ENCODE peak calls at places on chromosome 18, in nine cellular contexts. X, N, I, S, K, V, E, Q and U are unnamed samples.

GRCh38 chr18:69158949-69159348 is 241.7 kb upstream of the DOK6 start:
- DNase-seq in X (no peak), N (no peak), I (no peak), S (no peak), K (no peak), V (no peak), E (no peak), Q (no peak), U (no peak)

GRCh38 chr18:14970027-14970426 is 222.1 kb downstream of the ANKRD30B start:
- DNase-seq in X (no peak), N (no peak), I (no peak), S (no peak), K (no peak), V (no peak), E (no peak), Q (no peak), U (no peak)

GRCh38 chr18:45026162-45026561 is 345.5 kb downstream of the SETBP1 start:
- DNase-seq in X (no peak), N (no peak), I (no peak), S (no peak), K (no peak), V (no peak), E (no peak), Q (no peak), U (no peak)

GRCh38 chr18:51447351-51447896 is 249.9 kb upstream of the MEX3C start:
- DNase-seq in X (no peak), N (no peak), I (no peak), S (no peak), K (peak), V (peak), E (no peak), Q (no peak), U (no peak)

GRCh38 chr18:23384778-23385736 is 68.0 kb upstream of the RIOK3 start:
- DNase-seq in X (no peak), N (no peak), I (peak), S (no peak), K (no peak), V (no peak), E (no peak), Q (no peak), U (no peak)

GRCh38 chr18:64202229-64202835 is 53.4 kb upstream of the LINC00305 start:
- DNase-seq in X (no peak), N (peak), I (no peak), S (no peak), K (no peak), V (no peak), E (no peak), Q (no peak), U (no peak)

GRCh38 chr18:40577255-40577654 is 1377.8 kb upstream of the PIK3C3 start:
- DNase-seq in X (no peak), N (no peak), I (no peak), S (no peak), K (no peak), V (no peak), E (no peak), Q (no peak), U (no peak)

GRCh38 chr18:37537868-37538525 is 27.6 kb downstream of the CELF4 start:
- DNase-seq in X (peak), N (no peak), I (peak), S (peak), K (peak), V (peak), E (peak), Q (peak), U (peak)

GRCh38 chr18:35041752-35042379 is 653 bp downstream of the MAPRE2 start:
- DNase-seq in X (no peak), N (no peak), I (no peak), S (no peak), K (no peak), V (no peak), E (no peak), Q (no peak), U (no peak)

GRCh38 chr18:58580078-58580477 is 48.8 kb downstream of the ALPK2 start:
- DNase-seq in X (no peak), N (no peak), I (no peak), S (no peak), K (no peak), V (no peak), E (no peak), Q (no peak), U (no peak)

GRCh38 chr18:58230438-58231179 is 186.6 kb downstream of the NEDD4L start:
- DNase-seq in X (no peak), N (no peak), I (peak), S (no peak), K (no peak), V (no peak), E (peak), Q (no peak), U (peak)

GRCh38 chr18:13406049-13406615 is 187.6 kb downstream of the LDLRAD4 start:
- DNase-seq in X (no peak), N (no peak), I (no peak), S (no peak), K (no peak), V (no peak), E (no peak), Q (no peak), U (no peak)
- H3K4me3 ChIP-seq in X (no peak), N (no peak), I (no peak), S (no peak), K (no peak), V (no peak), E (no peak), Q (no peak), U (no peak)

DNA sequence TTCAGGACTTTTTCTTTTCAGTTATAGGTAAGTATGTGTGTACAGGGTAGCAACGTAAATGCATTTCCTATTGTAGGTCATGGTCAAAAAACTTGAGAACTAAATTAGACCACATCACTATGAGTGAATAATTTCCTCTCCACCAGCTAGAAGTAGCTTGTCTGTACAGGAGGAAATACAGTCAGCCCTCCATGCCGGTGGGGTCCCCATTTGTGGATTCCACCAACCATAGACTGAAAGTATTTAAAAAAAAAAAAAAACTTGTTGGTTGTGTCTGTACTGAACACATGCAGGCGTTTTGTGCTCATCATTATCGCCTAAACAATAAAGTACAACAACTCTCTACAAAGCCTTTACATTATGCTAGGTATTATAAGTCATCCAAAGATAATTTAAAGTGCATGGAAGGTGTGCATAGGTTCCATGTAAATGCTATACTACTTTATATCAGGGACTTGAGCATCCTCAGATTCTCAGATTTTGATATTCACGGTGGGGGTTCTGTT is 94.2 kb upstream of the NDUFV2 start:
- DNase-seq in X (no peak), N (no peak), I (no peak), S (no peak), K (no peak), V (no peak), E (no peak), Q (no peak), U (no peak)
- TF ChIP-seq POLR2A in X (no peak), N (no peak), I (no peak), S (no peak), K (no peak), V (no peak), E (no peak), Q (no peak), U (no peak)

GRCh38 chr18:76621184-76621583 is 126.1 kb upstream of the ZNF516 start:
- DNase-seq in X (no peak), N (no peak), I (no peak), S (no peak), K (no peak), V (peak), E (no peak), Q (no peak), U (no peak)

GRCh38 chr18:76621782-76622495 is 126.9 kb upstream of the ZNF516 start:
- DNase-seq in X (no peak), N (no peak), I (no peak), S (no peak), K (no peak), V (peak), E (no peak), Q (no peak), U (peak)

GRCh38 chr18:76620326-76620813 is 125.3 kb upstream of the ZNF516 start:
- DNase-seq in X (no peak), N (peak), I (peak), S (peak), K (peak), V (peak), E (peak), Q (peak), U (peak)

GRCh38 chr18:76618721-76619120 is 123.7 kb upstream of the ZNF516 start:
- DNase-seq in X (no peak), N (no peak), I (no peak), S (no peak), K (no peak), V (no peak), E (no peak), Q (no peak), U (no peak)

GRCh38 chr18:76619342-76620315 is 124.6 kb upstream of the ZNF516 start:
- DNase-seq in X (no peak), N (no peak), I (no peak), S (peak), K (peak), V (peak), E (peak), Q (peak), U (peak)
- H3K27ac ChIP-seq in X (no peak), N (no peak), I (peak), S (peak), K (peak), V (peak), E (peak), Q (peak), U (peak)

DNA sequence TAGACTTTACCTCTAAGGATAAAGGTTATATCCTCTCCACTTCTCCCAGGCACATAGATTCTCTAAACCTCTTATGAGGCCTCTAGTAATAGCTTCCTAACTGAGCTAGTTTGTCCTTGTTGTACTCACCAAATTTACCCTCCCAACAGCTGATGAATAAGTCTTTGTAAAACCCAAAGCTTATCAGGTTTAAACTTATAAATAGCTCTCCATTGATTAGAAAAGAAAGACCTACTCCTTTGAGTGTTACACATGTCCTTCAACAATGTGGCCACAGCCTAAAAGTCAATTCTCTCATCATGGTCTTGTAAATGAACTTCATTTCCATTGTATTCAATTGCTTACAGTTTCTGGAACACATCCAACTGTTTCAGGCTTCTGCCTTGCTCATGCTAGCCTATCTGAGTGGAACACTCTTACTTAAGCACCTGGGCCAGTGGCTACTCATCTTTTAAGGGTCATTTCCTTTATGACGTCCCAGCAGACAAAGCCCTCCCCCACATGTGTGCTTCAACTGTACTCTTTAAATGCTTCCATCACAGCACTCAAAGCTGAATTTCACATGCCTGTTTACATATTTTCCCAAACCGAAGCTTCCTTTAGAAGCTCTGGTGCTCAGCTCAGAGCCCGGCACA is 131.6 kb downstream of the CDH2 start:
- DNase-seq in X (no peak), N (no peak), I (no peak), S (no peak), K (no peak), V (no peak), E (no peak), Q (no peak), U (no peak)
- H3K4me3 ChIP-seq in X (no peak), N (no peak), I (no peak), S (no peak), K (no peak), V (no peak), E (no peak), Q (no peak), U (no peak)

GRCh38 chr18:8142932-8143331 is 466.3 kb upstream of the RAB12 start:
- DNase-seq in X (no peak), N (no peak), I (no peak), S (no peak), K (no peak), V (no peak), E (no peak), Q (no peak), U (no peak)
- TF ChIP-seq POLR2A in X (no peak), N (no peak), I (no peak), S (no peak), K (no peak), V (no peak), E (no peak), Q (no peak), U (no peak)